ENCODE peak calls at places on chromosome 7, in five cellular contexts. J is BJ; V is CD8-positive, alpha-beta memory T cell; T is WERI-Rb-1; L is HFF-Myc. D is an unnamed sample.

GRCh38 chr7:140972876-140973829 is 41.6 kb downstream of the MRPS33 start:
- DNase-seq in L (no peak), T (peak), V (no peak), J (no peak), D (no peak)

GRCh38 chr7:90621130-90621891 is 25.2 kb downstream of the CDK14 start:
- DNase-seq in V (no peak), L (no peak), J (no peak), T (no peak), D (no peak)

GRCh38 chr7:117818241-117818640 is 55.0 kb downstream of the CTTNBP2 start:
- DNase-seq in V (no peak), L (no peak), J (no peak), T (no peak), D (no peak)

GRCh38 chr7:24949884-24950283 is 30.1 kb downstream of the OSBPL3 start:
- DNase-seq in V (no peak), T (no peak), J (no peak), L (no peak), D (no peak)

GRCh38 chr7:99601656-99602310 is 3.7 kb downstream of the TMEM225B start:
- DNase-seq in V (no peak), T (no peak), L (no peak), J (no peak), D (no peak)

GRCh38 chr7:121411597-121411979 is 15.5 kb upstream of the FAM3C start:
- DNase-seq in L (no peak), T (no peak), J (no peak), V (no peak), D (no peak)

GRCh38 chr7:157208758-157209413 is 70.2 kb downstream of the UBE3C start:
- DNase-seq in T (peak), L (no peak), V (no peak), J (no peak), D (no peak)

GRCh38 chr7:45937301-45937700 is 16.2 kb upstream of the IGFBP3 start:
- DNase-seq in L (peak), T (no peak), V (no peak), J (peak), D (no peak)

GRCh38 chr7:28316489-28316888 is 95.8 kb upstream of the CREB5 start:
- DNase-seq in V (no peak), L (no peak), J (no peak), T (no peak), D (no peak)

GRCh38 chr7:105816270-105816843 is 60.0 kb downstream of the ATXN7L1 start:
- DNase-seq in T (no peak), L (no peak), J (no peak), V (no peak), D (no peak)

GRCh38 chr7:79502151-79502550 is 48.7 kb upstream of the MAGI2 start:
- DNase-seq in T (no peak), L (no peak), J (no peak), V (no peak), D (no peak)

GRCh38 chr7:130381468-130382312 is 1.4 kb downstream of the CPA1 start:
- DNase-seq in J (no peak), T (no peak), V (no peak), L (no peak), D (no peak)

GRCh38 chr7:26159243-26159642 is 7.2 kb downstream of the NFE2L3 start:
- DNase-seq in V (no peak), L (no peak), J (no peak), T (no peak), D (no peak)

GRCh38 chr7:143499743-143500348 is 22.2 kb downstream of the TAS2R41 start:
- DNase-seq in T (no peak), L (no peak), V (no peak), J (peak), D (no peak)

GRCh38 chr7:101862280-101863220 is 45.1 kb downstream of the CUX1 start:
- DNase-seq in L (no peak), J (no peak), V (no peak), T (peak), D (no peak)

GRCh38 chr7:47719675-47720074 is 137.8 kb upstream of the TNS3 start:
- DNase-seq in T (no peak), L (no peak), V (no peak), J (no peak), D (no peak)

GRCh38 chr7:131110294-131111080 is 217.2 kb upstream of the MKLN1 start:
- DNase-seq in L (no peak), J (no peak), T (no peak), V (no peak), D (no peak)

GRCh38 chr7:119900996-119901395 is 372.0 kb upstream of the KCND2 start:
- DNase-seq in L (no peak), J (no peak), T (no peak), V (no peak), D (no peak)

GRCh38 chr7:72336382-72336886 is 75.7 kb downstream of the CALN1 start:
- DNase-seq in L (no peak), V (no peak), J (no peak), T (no peak), D (no peak)

GRCh38 chr7:90772410-90772809 is 176.3 kb downstream of the CDK14 start:
- DNase-seq in V (no peak), L (no peak), T (no peak), J (no peak), D (no peak)

GRCh38 chr7:140402178-140402835 is 1.6 kb upstream of the RAB19 start:
- DNase-seq in T (no peak), L (peak), J (peak), V (no peak), D (no peak)

GRCh38 chr7:92873776-92874175 is 37.4 kb upstream of the CDK6 start:
- DNase-seq in V (no peak), J (no peak), L (no peak), T (no peak), D (no peak)

GRCh38 chr7:128939861-128940410 is 2.2 kb downstream of the IRF5 start:
- DNase-seq in J (no peak), T (no peak), L (no peak), V (no peak), D (no peak)
- H3K4me3 ChIP-seq in J (no peak), T (no peak), L (no peak), V (no peak), D (no peak)

GRCh38 chr7:158861936-158862704 is 5.8 kb downstream of the DYNC2I1 start:
- DNase-seq in L (no peak), V (no peak), T (no peak), J (no peak), D (no peak)

GRCh38 chr7:158856883-158857668 is 718 bp downstream of the DYNC2I1 start:
- DNase-seq in L (no peak), T (no peak), V (no peak), J (no peak), D (no peak)

GRCh38 chr7:158861004-158861787 is 4.8 kb downstream of the DYNC2I1 start:
- DNase-seq in V (no peak), L (no peak), T (no peak), J (no peak), D (no peak)

GRCh38 chr7:158858592-158859503 is 2.5 kb downstream of the DYNC2I1 start:
- DNase-seq in J (no peak), L (no peak), V (no peak), T (no peak), D (no peak)

GRCh38 chr7:158860394-158860793 is 4.0 kb downstream of the DYNC2I1 start:
- DNase-seq in T (no peak), V (no peak), L (no peak), J (no peak), D (no peak)
- H3K4me3 ChIP-seq in T (no peak), V (no peak), L (no peak), J (no peak), D (no peak)

GRCh38 chr7:23107781-23108180 is 2.2 kb downstream of the KLHL7 start:
- DNase-seq in J (no peak), T (no peak), V (no peak), L (no peak), D (no peak)
- H3K4me3 ChIP-seq in J (no peak), T (no peak), V (no peak), L (peak), D (no peak)

DNA sequence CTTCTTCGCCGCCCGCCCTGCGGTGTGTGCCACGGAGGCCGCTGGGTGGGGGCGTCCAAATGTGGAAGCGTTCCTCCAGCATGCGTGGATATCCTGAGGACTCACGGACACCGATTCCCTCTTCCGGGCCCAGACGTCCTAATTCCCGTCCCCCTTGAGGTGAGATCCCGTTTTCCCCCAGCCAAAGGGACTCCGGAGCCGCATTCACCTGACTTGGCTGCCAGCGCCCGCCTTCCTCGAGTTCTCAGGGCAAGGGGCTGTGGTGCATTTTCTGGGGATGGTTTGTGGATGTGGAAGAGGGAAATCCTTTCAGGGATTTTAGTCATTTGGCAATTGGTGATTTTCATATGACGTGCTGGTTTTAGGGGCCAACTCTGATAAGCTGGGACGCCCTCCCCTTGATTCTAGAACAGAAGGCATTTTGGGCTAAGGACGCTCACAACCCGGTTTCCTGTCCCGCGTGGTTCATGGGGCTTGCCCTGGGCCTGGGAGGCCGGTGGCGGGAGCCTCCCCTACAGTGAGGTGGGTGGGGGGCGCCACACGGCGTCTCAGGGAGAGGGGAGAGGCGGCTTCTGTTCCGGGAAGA is 165.4 kb downstream of the ACTR3B start:
- DNase-seq in T (no peak), V (no peak), L (no peak), J (no peak), D (no peak)
- H3K4me3 ChIP-seq in T (peak), V (no peak), L (no peak), J (no peak), D (no peak)

D was measured in LNCaP clone FGC.